ENCODE peak calls at places on chromosomes 13 and 19, in five cellular contexts. A, Z, O, S and C are unnamed samples.
A peak's percentile ranks its signal among the peaks of the same experiment; 100 is the strongest.

GRCh38 chr13:94480672-94481145 is 1.2 kb upstream of the DCT start:
- DNase-seq in A (no peak), O (no peak), Z (no peak), S (no peak), C (no peak)

GRCh38 chr19:30666301-30666803 is 294.2 kb downstream of the ZNF536 start:
- DNase-seq in Z (peak; percentile 29), O (peak; percentile 66), S (no peak), A (peak; percentile 81), C (peak; percentile 60)

GRCh38 chr13:34174671-34175145 is 356.8 kb downstream of the RFC3 start:
- DNase-seq in S (no peak), A (no peak), Z (no peak), O (no peak), C (no peak)

GRCh38 chr13:71210861-71211260 is 656.1 kb downstream of the DACH1 start:
- DNase-seq in Z (no peak), A (no peak), O (no peak), S (no peak), C (no peak)

GRCh38 chr13:98471895-98472294 is 105.0 kb downstream of the STK24 start:
- DNase-seq in Z (no peak), A (no peak), S (no peak), O (no peak), C (no peak)

GRCh38 chr13:74452176-74452575 is 318.0 kb upstream of the KLF12 start:
- DNase-seq in O (no peak), Z (peak; percentile 36), S (no peak), A (no peak), C (no peak)

GRCh38 chr13:45341799-45342584 is 1.0 kb upstream of the TPT1 start:
- DNase-seq in Z (no peak), A (no peak), S (peak; percentile 58), O (no peak), C (no peak)

GRCh38 chr13:75347925-75348324 is 134.0 kb downstream of the TBC1D4 start:
- DNase-seq in S (no peak), Z (no peak), A (no peak), O (no peak), C (no peak)

GRCh38 chr19:12140545-12141404 is 625 bp upstream of the ZNF20 start:
- DNase-seq in O (no peak), S (peak; percentile 31), A (peak; percentile 81), Z (peak; percentile 70), C (peak; percentile 67)

GRCh38 chr19:54451331-54451871 is 2.4 kb downstream of the LENG8 start:
- DNase-seq in A (no peak), O (no peak), Z (peak; percentile 27), S (no peak), C (no peak)

GRCh38 chr13:24214528-24214927 is 54.0 kb downstream of the SPATA13 start:
- DNase-seq in O (no peak), S (no peak), A (no peak), Z (no peak), C (no peak)

GRCh38 chr19:17553256-17553655 is 2.2 kb upstream of the COLGALT1 start:
- DNase-seq in A (no peak), S (no peak), O (no peak), Z (peak; percentile 86), C (no peak)

GRCh38 chr13:25753976-25754375 is 297.8 kb downstream of the SHISA2 start:
- DNase-seq in A (no peak), S (no peak), O (no peak), Z (no peak), C (no peak)

GRCh38 chr19:46604781-46605355 is 3.7 kb downstream of the CALM3 start:
- DNase-seq in Z (no peak), O (no peak), A (no peak), S (no peak), C (no peak)

GRCh38 chr13:49421391-49421790 is 22.5 kb downstream of the CAB39L start:
- DNase-seq in O (no peak), S (no peak), Z (no peak), A (no peak), C (no peak)

GRCh38 chr19:46746281-46746965 is at the start of gene STRN4:
- DNase-seq in S (no peak), Z (no peak), A (peak; percentile 74), O (peak; percentile 94), C (peak; percentile 37)

GRCh38 chr13:20102776-20103175 is 58.1 kb downstream of the GJA3 start:
- DNase-seq in A (no peak), O (no peak), S (no peak), Z (no peak), C (no peak)

GRCh38 chr13:27962982-27963381 is 6.1 kb downstream of the CDX2 start:
- DNase-seq in Z (no peak), A (peak; percentile 11), S (no peak), O (no peak), C (no peak)

GRCh38 chr13:51728275-51728673 is 75.7 kb downstream of the DHRS12 start:
- DNase-seq in Z (no peak), A (no peak), S (no peak), O (no peak), C (no peak)

GRCh38 chr19:17411801-17412200 is 6.4 kb upstream of the BST2 start:
- DNase-seq in A (no peak), S (no peak), O (no peak), Z (no peak), C (no peak)

DNA sequence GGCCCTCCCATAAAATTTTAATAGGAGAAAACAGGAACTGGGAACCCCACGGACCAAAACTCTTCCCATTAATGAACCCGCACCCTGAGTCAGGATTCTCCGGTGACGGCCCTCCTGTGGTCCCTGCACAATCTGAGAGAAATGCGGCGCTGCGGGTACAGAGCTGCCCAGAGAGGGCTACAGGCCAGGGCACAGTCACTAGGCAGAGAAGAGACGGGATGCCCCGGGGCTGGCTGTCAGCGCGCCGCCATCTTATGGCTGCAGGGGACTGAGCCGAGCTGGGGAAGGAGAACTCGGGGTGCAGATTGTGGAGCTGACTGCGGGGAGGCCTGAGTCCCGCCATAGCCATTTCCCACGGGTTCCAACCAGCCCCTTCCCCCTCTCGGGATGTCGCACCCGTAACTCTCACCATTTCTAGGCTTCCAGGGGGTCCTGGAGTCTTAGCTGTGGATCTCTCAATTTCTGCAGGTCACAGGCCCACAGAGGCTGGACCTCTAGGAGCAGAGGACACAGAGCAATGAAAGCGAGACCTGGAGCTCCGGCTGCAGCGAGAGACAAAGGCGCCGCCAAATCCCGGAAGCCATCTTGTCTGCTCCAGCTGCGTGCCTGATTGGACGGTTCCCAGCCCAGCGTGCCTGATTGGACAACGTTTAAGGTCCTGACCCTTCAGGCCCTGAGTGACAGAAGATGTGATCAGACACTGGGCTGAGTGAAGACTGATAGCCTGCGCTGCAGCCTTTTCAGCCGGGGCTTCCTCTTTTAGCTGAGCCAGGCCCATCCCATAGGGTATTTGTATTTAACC is at the start of gene ZNF675:
- DNase-seq in Z (peak; percentile 94), S (peak; percentile 80), A (peak; percentile 86), O (peak; percentile 80), C (peak; percentile 74)
- TF ChIP-seq CTCF in Z (peak; percentile 17), S (no peak), A (no peak), O (no peak), C (no peak)

GRCh38 chr13:33152389-33152788 is 133.2 kb downstream of the STARD13 start:
- DNase-seq in O (no peak), A (no peak), Z (no peak), S (no peak), C (no peak)
- TF ChIP-seq CTCF in O (no peak), A (no peak), Z (no peak), S (no peak), C (no peak)

DNA sequence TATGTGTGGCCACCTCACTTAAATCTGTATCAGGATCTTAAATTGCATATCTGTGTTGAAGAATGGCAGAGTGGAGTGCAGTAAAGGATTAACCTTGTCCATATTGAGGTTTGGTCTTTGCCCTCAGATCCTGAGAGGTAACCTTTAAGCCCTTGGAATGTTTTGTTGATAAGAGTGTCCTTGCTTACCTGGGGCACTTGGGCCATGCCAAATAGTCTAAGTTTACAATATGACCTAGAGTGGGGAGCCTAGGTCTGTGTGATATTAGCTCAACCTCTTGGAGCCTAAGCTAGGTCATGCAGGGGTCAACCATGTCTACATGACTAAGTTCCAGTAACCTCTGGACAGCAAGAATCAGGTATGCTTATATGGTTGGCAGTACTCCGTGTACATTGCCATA is 792.5 kb downstream of the DIAPH3 start:
- DNase-seq in A (no peak), Z (no peak), S (no peak), O (no peak), C (no peak)
- TF ChIP-seq CTCF in A (no peak), Z (no peak), S (no peak), O (no peak), C (no peak)

DNA sequence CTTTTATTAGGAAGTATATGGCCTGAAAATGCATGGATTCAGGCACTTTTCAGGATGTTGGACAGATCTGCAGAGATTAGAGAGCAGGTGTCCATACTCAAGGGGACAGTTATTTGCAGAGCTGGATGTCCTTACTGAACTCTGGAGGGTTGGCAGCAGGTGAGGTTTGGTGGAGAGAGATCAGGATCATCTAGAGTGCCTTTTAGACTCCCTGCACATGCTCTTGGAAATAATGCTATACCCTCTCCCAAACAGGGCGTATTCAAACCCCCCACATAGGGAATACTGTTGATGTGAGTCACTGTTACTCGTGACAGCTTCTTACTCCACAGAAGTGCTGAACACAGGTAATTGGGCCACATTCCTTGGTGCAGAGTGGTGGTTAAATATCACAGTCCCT is 725.7 kb upstream of the SGCG start:
- DNase-seq in A (no peak), Z (no peak), S (no peak), O (no peak), C (no peak)
- TF ChIP-seq CTCF in A (no peak), Z (no peak), S (no peak), O (no peak), C (no peak)

GRCh38 chr13:30253830-30254229 is 53.5 kb downstream of the KATNAL1 start:
- DNase-seq in S (no peak), Z (no peak), A (no peak), O (no peak), C (no peak)

GRCh38 chr13:30257433-30258099 is 49.8 kb downstream of the KATNAL1 start:
- DNase-seq in A (peak; percentile 42), O (no peak), S (no peak), Z (no peak), C (no peak)

GRCh38 chr13:30256713-30257432 is 50.5 kb downstream of the KATNAL1 start:
- DNase-seq in Z (no peak), S (no peak), A (no peak), O (no peak), C (no peak)

GRCh38 chr13:30255696-30256095 is 51.7 kb downstream of the KATNAL1 start:
- DNase-seq in Z (no peak), O (no peak), S (no peak), A (no peak), C (no peak)
- TF ChIP-seq CTCF in Z (no peak), O (no peak), S (peak; percentile 12), A (no peak), C (no peak)

DNA sequence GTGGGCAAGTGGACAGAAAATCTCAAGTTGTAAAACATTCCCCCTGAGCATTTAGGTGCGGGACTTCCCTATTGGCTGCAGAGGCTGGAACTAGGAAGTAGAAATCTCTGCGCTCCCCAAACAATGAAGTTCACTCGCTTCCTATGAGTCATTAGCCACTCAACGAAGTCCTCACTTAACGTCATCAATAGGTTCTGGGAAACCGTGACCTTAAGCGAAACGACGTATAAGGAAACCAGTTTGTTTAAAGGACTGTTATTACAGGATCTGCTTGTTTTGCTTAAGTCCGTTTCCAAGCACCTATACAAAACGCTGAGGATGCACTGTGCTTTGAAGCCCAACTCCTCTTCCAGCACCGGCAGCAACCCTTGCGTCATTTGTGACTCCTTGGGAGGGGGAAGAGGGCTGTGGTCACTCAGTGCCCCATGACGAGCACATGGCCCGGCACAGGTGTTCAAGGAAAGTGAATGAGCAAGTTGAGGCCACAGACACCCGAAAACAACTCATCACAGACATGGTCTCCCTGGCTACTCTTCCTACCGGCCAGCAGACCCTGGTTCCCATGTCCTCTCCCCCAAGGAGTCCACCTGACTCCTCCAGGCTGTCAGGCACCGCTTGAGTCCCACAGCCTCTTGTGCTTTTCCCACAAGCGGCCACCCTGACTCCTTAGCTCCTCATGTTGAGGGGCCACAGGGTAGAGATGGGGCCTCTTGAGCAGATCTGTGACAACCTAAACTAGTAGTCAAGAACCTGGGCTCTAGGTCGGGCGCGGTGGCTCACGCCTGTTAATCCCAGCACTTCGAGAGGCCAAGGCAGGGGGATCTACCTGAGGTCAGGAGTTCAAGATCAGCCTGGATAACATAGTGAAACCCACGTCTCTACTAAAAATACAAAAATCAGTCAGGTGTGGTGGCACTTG is 4.8 kb downstream of the RPS16 start:
- DNase-seq in S (peak; percentile 32), Z (peak; percentile 99), O (peak; percentile 99), A (no peak), C (no peak)
- TF ChIP-seq CTCF in S (no peak), Z (no peak), O (no peak), A (no peak), C (no peak)